ENCODE peak calls at places on chromosomes 1 and 21, in seven cellular contexts. One of them, this sample, is unnamed.

GRCh38 chr21:42619841-42620240 is 33.6 kb upstream of the PDE9A start:
- ATAC-seq in activated T-cell treated with anti-CD3 and anti-CD28 coated beads, Interleukin-2, amount 50 U/mL, for 4 hours: no peak
- ATAC-seq in naive B cell: no peak
- ATAC-seq in GM12878: no peak
- ATAC-seq in natural killer cell: no peak
- ATAC-seq in K562: no peak
- ATAC-seq in IMR-90: no peak
- ATAC-seq in this sample: no peak

GRCh38 chr1:9321986-9322715 is 29.5 kb downstream of the SPSB1 start:
- ATAC-seq in activated T-cell treated with anti-CD3 and anti-CD28 coated beads, Interleukin-2, amount 50 U/mL, for 4 hours: no peak
- ATAC-seq in naive B cell: no peak
- ATAC-seq in GM12878: no peak
- ATAC-seq in natural killer cell: no peak
- ATAC-seq in K562: no peak
- ATAC-seq in IMR-90: no peak
- ATAC-seq in this sample: no peak

GRCh38 chr1:17102232-17102631 is 17.0 kb downstream of the PADI2 start:
- ATAC-seq in activated T-cell treated with anti-CD3 and anti-CD28 coated beads, Interleukin-2, amount 50 U/mL, for 4 hours: no peak
- ATAC-seq in naive B cell: no peak
- ATAC-seq in GM12878: no peak
- ATAC-seq in natural killer cell: no peak
- ATAC-seq in K562: no peak
- ATAC-seq in IMR-90: no peak
- ATAC-seq in this sample: no peak

GRCh38 chr1:113253187-113253966 is 136.9 kb upstream of the MAGI3 start:
- ATAC-seq in activated T-cell treated with anti-CD3 and anti-CD28 coated beads, Interleukin-2, amount 50 U/mL, for 4 hours: no peak
- ATAC-seq in naive B cell: no peak
- ATAC-seq in GM12878: no peak
- ATAC-seq in natural killer cell: no peak
- ATAC-seq in K562: no peak
- ATAC-seq in IMR-90: no peak
- ATAC-seq in this sample: no peak

GRCh38 chr1:9518454-9518998 is 20.7 kb upstream of the SLC25A33 start:
- ATAC-seq in activated T-cell treated with anti-CD3 and anti-CD28 coated beads, Interleukin-2, amount 50 U/mL, for 4 hours: no peak
- ATAC-seq in naive B cell: no peak
- ATAC-seq in GM12878: no peak
- ATAC-seq in natural killer cell: no peak
- ATAC-seq in K562: no peak
- ATAC-seq in IMR-90: no peak
- ATAC-seq in this sample: no peak

GRCh38 chr1:2822621-2823145 is 21.2 kb upstream of the TTC34 start:
- ATAC-seq in activated T-cell treated with anti-CD3 and anti-CD28 coated beads, Interleukin-2, amount 50 U/mL, for 4 hours: no peak
- ATAC-seq in naive B cell: no peak
- ATAC-seq in GM12878: no peak
- ATAC-seq in natural killer cell: no peak
- ATAC-seq in K562: no peak
- ATAC-seq in IMR-90: no peak
- ATAC-seq in this sample: no peak

GRCh38 chr21:31218830-31219608 is 125.0 kb downstream of the TIAM1 start:
- ATAC-seq in activated T-cell treated with anti-CD3 and anti-CD28 coated beads, Interleukin-2, amount 50 U/mL, for 4 hours: peak
- ATAC-seq in naive B cell: no peak
- ATAC-seq in GM12878: peak
- ATAC-seq in natural killer cell: no peak
- ATAC-seq in K562: no peak
- ATAC-seq in IMR-90: no peak
- ATAC-seq in this sample: no peak

GRCh38 chr21:42654179-42654912 is 925 bp downstream of the PDE9A start:
- ATAC-seq in activated T-cell treated with anti-CD3 and anti-CD28 coated beads, Interleukin-2, amount 50 U/mL, for 4 hours: peak
- ATAC-seq in naive B cell: peak
- ATAC-seq in GM12878: peak
- ATAC-seq in natural killer cell: no peak
- ATAC-seq in K562: no peak
- ATAC-seq in IMR-90: no peak
- ATAC-seq in this sample: no peak

GRCh38 chr1:156811171-156811570 is 5.5 kb downstream of the SH2D2A start:
- ATAC-seq in activated T-cell treated with anti-CD3 and anti-CD28 coated beads, Interleukin-2, amount 50 U/mL, for 4 hours: no peak
- ATAC-seq in naive B cell: no peak
- ATAC-seq in GM12878: no peak
- ATAC-seq in natural killer cell: no peak
- ATAC-seq in K562: no peak
- ATAC-seq in IMR-90: no peak
- ATAC-seq in this sample: no peak

GRCh38 chr1:43880604-43881003 is 53.0 kb upstream of the ARTN start:
- ATAC-seq in activated T-cell treated with anti-CD3 and anti-CD28 coated beads, Interleukin-2, amount 50 U/mL, for 4 hours: no peak
- ATAC-seq in naive B cell: no peak
- ATAC-seq in GM12878: no peak
- ATAC-seq in natural killer cell: no peak
- ATAC-seq in K562: no peak
- ATAC-seq in IMR-90: no peak
- ATAC-seq in this sample: no peak

GRCh38 chr1:93641527-93641926 is 40.1 kb downstream of the BCAR3 start:
- ATAC-seq in activated T-cell treated with anti-CD3 and anti-CD28 coated beads, Interleukin-2, amount 50 U/mL, for 4 hours: no peak
- ATAC-seq in naive B cell: no peak
- ATAC-seq in GM12878: no peak
- ATAC-seq in natural killer cell: no peak
- ATAC-seq in K562: no peak
- ATAC-seq in IMR-90: no peak
- ATAC-seq in this sample: no peak

GRCh38 chr1:13779930-13780329 is 79.9 kb downstream of the PRDM2 start:
- ATAC-seq in activated T-cell treated with anti-CD3 and anti-CD28 coated beads, Interleukin-2, amount 50 U/mL, for 4 hours: no peak
- ATAC-seq in naive B cell: no peak
- ATAC-seq in GM12878: no peak
- ATAC-seq in natural killer cell: no peak
- ATAC-seq in K562: no peak
- ATAC-seq in IMR-90: peak
- ATAC-seq in this sample: no peak

GRCh38 chr1:89464008-89464407 is 60.6 kb upstream of the LRRC8B start:
- ATAC-seq in activated T-cell treated with anti-CD3 and anti-CD28 coated beads, Interleukin-2, amount 50 U/mL, for 4 hours: no peak
- ATAC-seq in naive B cell: peak
- ATAC-seq in GM12878: peak
- ATAC-seq in natural killer cell: no peak
- ATAC-seq in K562: no peak
- ATAC-seq in IMR-90: no peak
- ATAC-seq in this sample: no peak

GRCh38 chr1:193657552-193657951 is 471.1 kb upstream of the B3GALT2 start:
- ATAC-seq in activated T-cell treated with anti-CD3 and anti-CD28 coated beads, Interleukin-2, amount 50 U/mL, for 4 hours: no peak
- ATAC-seq in naive B cell: no peak
- ATAC-seq in GM12878: no peak
- ATAC-seq in natural killer cell: no peak
- ATAC-seq in K562: no peak
- ATAC-seq in IMR-90: no peak
- ATAC-seq in this sample: no peak

GRCh38 chr21:22762463-22762862 is 1764.3 kb downstream of the NCAM2 start:
- ATAC-seq in activated T-cell treated with anti-CD3 and anti-CD28 coated beads, Interleukin-2, amount 50 U/mL, for 4 hours: no peak
- ATAC-seq in naive B cell: no peak
- ATAC-seq in GM12878: no peak
- ATAC-seq in natural killer cell: no peak
- ATAC-seq in K562: no peak
- ATAC-seq in IMR-90: no peak
- ATAC-seq in this sample: no peak

GRCh38 chr1:113978863-113979702 is at the start of gene OLFML3:
- ATAC-seq in activated T-cell treated with anti-CD3 and anti-CD28 coated beads, Interleukin-2, amount 50 U/mL, for 4 hours: no peak
- ATAC-seq in naive B cell: no peak
- ATAC-seq in GM12878: peak
- ATAC-seq in natural killer cell: peak
- ATAC-seq in K562: peak
- ATAC-seq in IMR-90: peak
- ATAC-seq in this sample: no peak

GRCh38 chr1:2072891-2073290 is 22.7 kb downstream of the PRKCZ start:
- ATAC-seq in activated T-cell treated with anti-CD3 and anti-CD28 coated beads, Interleukin-2, amount 50 U/mL, for 4 hours: no peak
- ATAC-seq in naive B cell: no peak
- ATAC-seq in GM12878: no peak
- ATAC-seq in natural killer cell: no peak
- ATAC-seq in K562: peak
- ATAC-seq in IMR-90: no peak
- ATAC-seq in this sample: no peak

GRCh38 chr1:26945728-26946127 is 14.5 kb downstream of the KDF1 start:
- ATAC-seq in activated T-cell treated with anti-CD3 and anti-CD28 coated beads, Interleukin-2, amount 50 U/mL, for 4 hours: no peak
- ATAC-seq in naive B cell: no peak
- ATAC-seq in GM12878: no peak
- ATAC-seq in natural killer cell: no peak
- ATAC-seq in K562: no peak
- ATAC-seq in IMR-90: no peak
- ATAC-seq in this sample: no peak

GRCh38 chr1:216854836-216855485 is 131.7 kb upstream of the ESRRG start:
- ATAC-seq in activated T-cell treated with anti-CD3 and anti-CD28 coated beads, Interleukin-2, amount 50 U/mL, for 4 hours: no peak
- ATAC-seq in naive B cell: no peak
- ATAC-seq in GM12878: no peak
- ATAC-seq in natural killer cell: no peak
- ATAC-seq in K562: no peak
- ATAC-seq in IMR-90: no peak
- ATAC-seq in this sample: no peak

GRCh38 chr21:42939581-42940413 is 14.4 kb upstream of the ERVH48-1 start:
- ATAC-seq in activated T-cell treated with anti-CD3 and anti-CD28 coated beads, Interleukin-2, amount 50 U/mL, for 4 hours: no peak
- ATAC-seq in naive B cell: no peak
- ATAC-seq in GM12878: no peak
- ATAC-seq in natural killer cell: no peak
- ATAC-seq in K562: no peak
- ATAC-seq in IMR-90: peak
- ATAC-seq in this sample: no peak